ENCODE peak calls at places on chromosome 1, in eight cellular contexts. H, T, U, E, C, Y, G and J are unnamed samples.

GRCh38 chr1:205976708-205977107 is 26.5 kb downstream of the RAB7B start:
- DNase-seq in E (no peak), G (no peak), T (no peak), C (peak), Y (no peak), H (no peak), U (peak), J (no peak)

GRCh38 chr1:113190930-113191329 is 117.9 kb downstream of the LRIG2 start:
- DNase-seq in Y (no peak), E (no peak), H (no peak), G (no peak), C (no peak), U (no peak), T (no peak), J (no peak)

GRCh38 chr1:113995382-113995781 is 16.1 kb downstream of the OLFML3 start:
- DNase-seq in G (no peak), Y (no peak), E (no peak), H (no peak), T (no peak), U (no peak), C (no peak), J (no peak)

GRCh38 chr1:9827558-9828185 is 3.9 kb upstream of the CLSTN1 start:
- DNase-seq in H (peak), T (no peak), G (peak), U (no peak), Y (no peak), E (no peak), C (no peak), J (no peak)

GRCh38 chr1:200180821-200181220 is 153.3 kb downstream of the NR5A2 start:
- DNase-seq in T (no peak), E (no peak), Y (no peak), G (no peak), U (peak), H (no peak), C (peak), J (peak)

GRCh38 chr1:183089025-183089639 is 65.9 kb downstream of the LAMC1 start:
- DNase-seq in G (no peak), E (no peak), U (no peak), Y (no peak), T (no peak), H (no peak), C (no peak), J (no peak)

GRCh38 chr1:201528631-201529260 is 10.2 kb upstream of the NAV1 start:
- DNase-seq in T (no peak), E (no peak), Y (no peak), U (peak), H (no peak), G (no peak), C (peak), J (no peak)

GRCh38 chr1:81678779-81679178 is 122.0 kb upstream of the ADGRL2 start:
- DNase-seq in U (no peak), C (no peak), E (no peak), H (no peak), G (no peak), Y (no peak), T (no peak), J (no peak)

GRCh38 chr1:199778324-199778955 is 249.1 kb upstream of the NR5A2 start:
- DNase-seq in H (no peak), G (no peak), U (peak), T (no peak), C (no peak), Y (no peak), E (no peak), J (no peak)

GRCh38 chr1:77796695-77797405 is 17.4 kb downstream of the MIGA1 start:
- DNase-seq in G (no peak), C (no peak), E (peak), T (no peak), H (no peak), Y (no peak), U (no peak), J (peak)